ENCODE peak calls at places on chromosomes 16 and 17, in seven cellular contexts. D is K562, V is body of pancreas, R is HCT116, Q is uterus, E is A549, S is ovary. A is an unnamed sample.

GRCh38 chr16:54651851-54652770 is 278.6 kb upstream of the IRX5 start:
- DNase-seq in D (no peak), V (no peak), R (no peak), Q (no peak), E (no peak), S (no peak), A (no peak)

GRCh38 chr16:74035816-74036215 is 260.8 kb upstream of the PSMD7 start:
- DNase-seq in D (peak; percentile 8), V (no peak), R (peak; percentile 7), Q (no peak), E (peak; percentile 25), S (no peak), A (no peak)

GRCh38 chr17:49260011-49260921 is 29.7 kb upstream of the PHOSPHO1 start:
- DNase-seq in D (peak; percentile 39), V (peak; percentile 52), R (peak; percentile 84), Q (peak; percentile 31), E (peak; percentile 83), S (peak; percentile 10), A (peak; percentile 84)

GRCh38 chr17:76529643-76530488 is 7.6 kb downstream of the CYGB start:
- DNase-seq in D (peak; percentile 89), V (peak; percentile 67), R (no peak), Q (peak; percentile 87), E (no peak), S (peak; percentile 92), A (no peak)

GRCh38 chr17:67431210-67432015 is 54.3 kb downstream of the PITPNC1 start:
- DNase-seq in D (peak; percentile 21), V (no peak), R (peak; percentile 76), Q (no peak), E (peak; percentile 61), S (no peak), A (peak; percentile 74)

GRCh38 chr16:58732545-58733247 is 1.4 kb downstream of the GOT2 start:
- DNase-seq in D (peak; percentile 22), V (no peak), R (no peak), Q (no peak), E (no peak), S (no peak), A (peak; percentile 34)

GRCh38 chr16:26664086-26664485 is 402.6 kb upstream of the C16orf82 start:
- DNase-seq in D (no peak), V (no peak), R (no peak), Q (no peak), E (no peak), S (no peak), A (no peak)

GRCh38 chr17:66548158-66548557 is 245.7 kb downstream of the PRKCA start:
- DNase-seq in D (no peak), V (no peak), R (no peak), Q (no peak), E (no peak), S (no peak), A (no peak)

GRCh38 chr17:34637548-34638525 is 58.5 kb downstream of the TMEM132E start:
- DNase-seq in D (peak; percentile 82), V (peak; percentile 85), R (peak; percentile 40), Q (peak; percentile 57), E (peak; percentile 67), S (peak; percentile 42), A (peak; percentile 69)

GRCh38 chr17:82300228-82300627 is 17.2 kb downstream of the CD7 start:
- DNase-seq in D (no peak), V (no peak), R (no peak), Q (no peak), E (no peak), S (no peak), A (no peak)

GRCh38 chr17:78568494-78569115 is 8.6 kb downstream of the DNAH17 start:
- DNase-seq in D (peak; percentile 40), V (no peak), R (no peak), Q (no peak), E (peak; percentile 52), S (no peak), A (no peak)

GRCh38 chr16:88772871-88773811 is 11.9 kb downstream of the PIEZO1 start:
- DNase-seq in D (peak; percentile 84), V (peak; percentile 81), R (no peak), Q (peak; percentile 69), E (no peak), S (peak; percentile 65), A (peak; percentile 86)

GRCh38 chr17:21027031-21027430 is 15.8 kb downstream of the USP22 start:
- DNase-seq in D (no peak), V (no peak), R (no peak), Q (no peak), E (no peak), S (no peak), A (no peak)

GRCh38 chr16:17474037-17474436 is 3.3 kb upstream of the XYLT1 start:
- DNase-seq in D (no peak), V (no peak), R (no peak), Q (no peak), E (no peak), S (peak; percentile 29), A (no peak)

GRCh38 chr17:44354582-44355309 is 8.9 kb downstream of the FAM171A2 start:
- DNase-seq in D (no peak), V (peak; percentile 46), R (no peak), Q (peak; percentile 27), E (no peak), S (peak; percentile 58), A (no peak)

GRCh38 chr17:44352922-44353655 is 8.0 kb downstream of the GRN start:
- DNase-seq in D (no peak), V (no peak), R (no peak), Q (no peak), E (no peak), S (no peak), A (no peak)

GRCh38 chr17:44355310-44355640 is 8.4 kb downstream of the FAM171A2 start:
- DNase-seq in D (no peak), V (no peak), R (no peak), Q (no peak), E (no peak), S (no peak), A (no peak)

GRCh38 chr17:44351961-44352921 is 7.1 kb downstream of the GRN start:
- DNase-seq in D (no peak), V (no peak), R (no peak), Q (peak; percentile 20), E (no peak), S (no peak), A (no peak)

DNA sequence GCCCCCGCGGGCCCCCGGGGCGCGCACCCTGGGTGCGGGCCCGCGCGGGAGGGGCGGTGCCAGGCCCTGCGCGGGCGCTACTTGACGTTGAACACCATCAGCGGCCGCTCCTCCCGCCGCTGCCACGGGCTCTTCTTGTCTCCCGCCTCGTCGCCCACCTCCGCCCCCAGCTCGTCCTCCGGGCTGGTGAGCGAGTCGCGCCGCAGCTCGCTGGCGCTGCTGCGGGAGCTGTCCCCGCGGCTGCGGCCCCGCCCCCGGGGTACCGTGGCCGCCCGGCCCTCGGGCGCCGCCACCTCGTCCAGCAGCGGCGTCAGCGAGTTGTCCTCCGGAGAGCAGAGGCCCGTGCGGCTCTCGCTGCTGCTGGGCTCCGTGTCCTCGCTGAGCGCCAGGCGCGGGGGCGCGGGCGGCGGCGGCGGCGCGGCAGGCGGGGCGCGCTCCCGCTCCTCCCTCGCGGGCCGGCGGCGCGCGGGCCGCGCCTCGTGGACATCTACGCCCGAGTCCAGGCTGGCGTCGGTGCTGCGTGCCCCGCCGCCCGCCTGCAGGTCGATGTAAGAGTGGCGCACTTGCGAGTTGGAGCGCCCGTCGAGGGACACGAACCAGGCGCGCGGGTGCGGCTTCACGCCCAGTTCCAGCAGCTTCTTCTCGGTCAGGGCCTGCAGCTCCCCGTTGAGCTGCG is 8.7 kb downstream of the GRN start:
- DNase-seq in D (no peak), V (no peak), R (no peak), Q (peak; percentile 54), E (no peak), S (peak; percentile 46), A (no peak)
- TF ChIP-seq POLR2A in D (no peak), V (no peak), R (no peak), Q (no peak), E (no peak), S (no peak), A (no peak)

GRCh38 chr17:2055494-2056220 is 754 bp downstream of the HIC1 start:
- DNase-seq in D (no peak), V (peak; percentile 17), R (no peak), Q (peak; percentile 50), E (no peak), S (peak; percentile 67), A (no peak)
- TF ChIP-seq POLR2A in D (no peak), V (no peak), R (no peak), Q (no peak), E (no peak), S (no peak), A (no peak)

DNA sequence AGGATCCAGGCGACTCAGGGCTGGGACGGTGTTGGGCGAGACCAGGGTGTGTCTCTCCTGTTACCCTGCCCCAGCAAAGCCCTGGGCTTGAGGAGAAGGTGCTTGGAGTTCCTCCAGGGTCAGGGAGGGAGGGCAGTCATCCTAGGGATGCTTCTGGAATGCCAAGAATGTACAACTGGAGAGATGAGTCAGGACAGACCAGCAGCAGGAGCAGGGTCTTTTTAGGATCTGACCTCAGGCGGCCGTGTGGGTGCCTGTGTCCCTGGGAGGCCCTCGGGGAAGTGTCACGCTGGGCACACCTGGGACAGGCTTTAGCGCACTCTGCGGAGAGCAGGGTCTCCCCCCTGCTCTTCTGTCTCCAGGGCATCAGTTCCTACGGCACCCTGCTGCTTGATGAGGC is 8.2 kb upstream of the MTSS2 start:
- DNase-seq in D (no peak), V (no peak), R (no peak), Q (peak; percentile 71), E (peak; percentile 85), S (no peak), A (peak; percentile 97)
- TF ChIP-seq POLR2A in D (no peak), V (no peak), R (no peak), Q (no peak), E (no peak), S (no peak), A (no peak)

GRCh38 chr17:40658396-40658795 is 6.6 kb downstream of the KRT222 start:
- DNase-seq in D (no peak), V (no peak), R (no peak), Q (no peak), E (no peak), S (no peak), A (no peak)
- TF ChIP-seq POLR2A in D (no peak), V (no peak), R (no peak), Q (no peak), E (no peak), S (no peak), A (no peak)

GRCh38 chr17:57899822-57900221 is 50.0 kb upstream of the MRPS23 start:
- DNase-seq in D (no peak), V (peak; percentile 79), R (no peak), Q (peak; percentile 42), E (peak; percentile 68), S (no peak), A (no peak)
- TF ChIP-seq POLR2A in D (no peak), V (peak; percentile 18), R (no peak), Q (no peak), E (no peak), S (no peak), A (no peak)

GRCh38 chr17:75087558-75088453 is at the start of gene SLC16A5:
- DNase-seq in D (peak; percentile 85), V (peak; percentile 75), R (peak; percentile 84), Q (peak; percentile 91), E (peak; percentile 95), S (peak; percentile 80), A (no peak)
- TF ChIP-seq POLR2A in D (peak; percentile 71), V (peak; percentile 54), R (peak; percentile 77), Q (no peak), E (peak; percentile 87), S (no peak), A (no peak)

GRCh38 chr16:1244881-1245280 is 4.4 kb downstream of the TPSAB1 start:
- DNase-seq in D (no peak), V (no peak), R (no peak), Q (no peak), E (no peak), S (no peak), A (no peak)

GRCh38 chr16:1245452-1246005 is 5.0 kb downstream of the TPSAB1 start:
- DNase-seq in D (no peak), V (no peak), R (no peak), Q (no peak), E (no peak), S (no peak), A (no peak)
- TF ChIP-seq POLR2A in D (no peak), V (no peak), R (no peak), Q (no peak), E (no peak), S (no peak), A (no peak)

A was measured in H54.